ENCODE peak calls at places on chromosomes 11 and 22, in four cellular contexts. N is nucleus accumbens; S is stimulated activated naive B cell treated with anti-CD40 and anti-IgM and Interleukin-4, amounts not matched to agents 10 μg/mL and 1 μg/mL and 100 μg/mL, for 72 hours; O is GM04504. D is an unnamed sample.

GRCh38 chr11:128054323-128054910 is 532.9 kb downstream of the ETS1 start:
- DNase-seq in N (no peak), S (no peak), O (no peak), D (no peak)

GRCh38 chr22:40479887-40480538 is 109.6 kb downstream of the SGSM3 start:
- DNase-seq in N (no peak), S (no peak), O (no peak), D (no peak)

GRCh38 chr11:111461460-111462240 is 50.5 kb downstream of the BTG4 start:
- DNase-seq in N (no peak), S (no peak), O (no peak), D (no peak)

GRCh38 chr11:74936087-74936486 is 12.8 kb downstream of the XRRA1 start:
- DNase-seq in N (no peak), S (no peak), O (no peak), D (no peak)

GRCh38 chr11:27698872-27699241 is 1.4 kb downstream of the BDNF start:
- DNase-seq in N (peak), S (peak), O (peak), D (peak)

GRCh38 chr11:15727125-15727524 is 612.4 kb downstream of the INSC start:
- DNase-seq in N (no peak), S (no peak), O (no peak), D (no peak)

GRCh38 chr11:9943346-9944110 is 279.7 kb downstream of the SWAP70 start:
- DNase-seq in N (no peak), S (no peak), O (peak), D (no peak)

GRCh38 chr11:47607380-47607779 is 13.2 kb upstream of the C1QTNF4 start:
- DNase-seq in N (no peak), S (no peak), O (peak), D (no peak)

GRCh38 chr11:73047773-73048371 is 94.2 kb downstream of the FCHSD2 start:
- DNase-seq in N (no peak), S (no peak), O (no peak), D (no peak)

GRCh38 chr11:75262961-75263852 is 22.6 kb downstream of the TPBGL start:
- DNase-seq in N (no peak), S (no peak), O (no peak), D (no peak)

GRCh38 chr11:62151737-62152102 is 27.9 kb downstream of the INCENP start:
- DNase-seq in N (no peak), S (no peak), O (no peak), D (no peak)

GRCh38 chr22:45441158-45441557 is 27.7 kb downstream of the RIBC2 start:
- DNase-seq in N (no peak), S (no peak), O (peak), D (no peak)

GRCh38 chr11:68903288-68903630 is 373 bp downstream of the MRPL21 start:
- DNase-seq in N (no peak), S (no peak), O (no peak), D (no peak)

GRCh38 chr11:64638829-64639228 is 47.8 kb downstream of the SLC22A12 start:
- DNase-seq in N (no peak), S (no peak), O (no peak), D (no peak)

GRCh38 chr11:120867988-120868387 is 155.9 kb upstream of the TBCEL start:
- DNase-seq in N (no peak), S (no peak), O (no peak), D (no peak)

GRCh38 chr11:6505577-6506240 is 8.6 kb downstream of the DNHD1 start:
- DNase-seq in N (no peak), S (no peak), O (peak), D (no peak)

GRCh38 chr11:36312593-36312990 is 16.5 kb downstream of the PRR5L start:
- DNase-seq in N (no peak), S (no peak), O (no peak), D (no peak)

GRCh38 chr11:126918556-126918955 is 82.0 kb downstream of the KIRREL3 start:
- DNase-seq in N (no peak), S (no peak), O (no peak), D (no peak)

GRCh38 chr11:79241842-79242241 is 199.0 kb downstream of the TENM4 start:
- DNase-seq in N (no peak), S (no peak), O (no peak), D (no peak)

GRCh38 chr22:50621491-50621880 is 6.5 kb downstream of the ARSA start:
- DNase-seq in N (no peak), S (peak), O (no peak), D (no peak)

GRCh38 chr11:86103808-86104207 is 34.9 kb upstream of the PICALM start:
- DNase-seq in N (no peak), S (no peak), O (no peak), D (no peak)

GRCh38 chr11:62428871-62429601 is 10.2 kb downstream of the SCGB1A1 start:
- DNase-seq in N (no peak), S (no peak), O (no peak), D (no peak)

GRCh38 chr22:43860831-43861230 is 1.5 kb downstream of the SULT4A1 start:
- DNase-seq in N (no peak), S (no peak), O (no peak), D (no peak)

GRCh38 chr11:126006068-126006467 is 56.6 kb downstream of the CDON start:
- DNase-seq in N (no peak), S (no peak), O (no peak), D (no peak)

GRCh38 chr22:33109532-33110148 is 51.5 kb upstream of the SYN3 start:
- DNase-seq in N (no peak), S (no peak), O (no peak), D (no peak)

GRCh38 chr11:10935015-10935564 is 77.2 kb upstream of the ZBED5 start:
- DNase-seq in N (no peak), S (no peak), O (no peak), D (no peak)

GRCh38 chr11:1564535-1565172 is 7.4 kb downstream of the DUSP8 start:
- DNase-seq in N (no peak), S (no peak), O (no peak), D (no peak)

GRCh38 chr22:25700996-25701815 is 40.8 kb upstream of the MYO18B start:
- DNase-seq in N (no peak), S (no peak), O (peak), D (peak)

GRCh38 chr11:128474036-128474874 is 113.1 kb downstream of the ETS1 start:
- DNase-seq in N (no peak), S (no peak), O (no peak), D (no peak)

GRCh38 chr22:45242778-45243191 is 2.1 kb upstream of the KIAA0930 start:
- DNase-seq in N (no peak), S (no peak), O (no peak), D (peak)

GRCh38 chr11:116164843-116165242 is 607.9 kb downstream of the BUD13 start:
- DNase-seq in N (no peak), S (no peak), O (no peak), D (no peak)

GRCh38 chr11:5129457-5129877 is 8.7 kb downstream of the OR52A5 start:
- DNase-seq in N (no peak), S (no peak), O (no peak), D (no peak)

GRCh38 chr11:33718441-33718840 is 17.8 kb downstream of the CD59 start:
- DNase-seq in N (no peak), S (no peak), O (no peak), D (no peak)

GRCh38 chr11:69217276-69218105 is 61.8 kb downstream of the SMIM38 start:
- DNase-seq in N (no peak), S (no peak), O (no peak), D (peak)

GRCh38 chr22:30609260-30610185 is 2.5 kb downstream of the TCN2 start:
- DNase-seq in N (no peak), S (peak), O (peak), D (peak)

GRCh38 chr11:101436511-101437142 is 147.2 kb downstream of the TRPC6 start:
- DNase-seq in N (no peak), S (no peak), O (no peak), D (no peak)

GRCh38 chr22:17269607-17270261 is 50.5 kb upstream of the ADA2 start:
- DNase-seq in N (no peak), S (no peak), O (no peak), D (no peak)

GRCh38 chr11:117300301-117300700 is 9.2 kb downstream of the BACE1-AS start:
- DNase-seq in N (no peak), S (no peak), O (no peak), D (peak)

GRCh38 chr11:19848219-19848618 is 135.6 kb downstream of the NAV2 start:
- DNase-seq in N (no peak), S (no peak), O (no peak), D (no peak)

D was measured in substantia nigra.